ENCODE peak calls at places on chromosomes 2 and 18, in four cellular contexts. B, M, F and Z are unnamed samples.

GRCh38 chr2:136211671-136212070 is 93.7 kb upstream of the CXCR4 start:
- DNase-seq in M (no peak), B (no peak), F (no peak), Z (no peak)

GRCh38 chr2:181197140-181197760 is 216.8 kb downstream of the UBE2E3 start:
- DNase-seq in M (no peak), F (no peak), B (no peak), Z (no peak)

GRCh38 chr2:86037141-86037794 is 68.4 kb downstream of the POLR1A start:
- DNase-seq in B (peak), F (no peak), M (no peak), Z (no peak)

GRCh38 chr2:20231632-20232031 is 6.7 kb upstream of the SDC1 start:
- DNase-seq in B (peak), M (peak), F (peak), Z (peak)

GRCh38 chr2:233807215-233807865 is 29.2 kb downstream of the MROH2A start:
- DNase-seq in M (no peak), B (no peak), F (peak), Z (no peak)

GRCh38 chr2:20571644-20572215 is 79.2 kb downstream of the HS1BP3 start:
- DNase-seq in B (no peak), M (no peak), F (no peak), Z (no peak)

GRCh38 chr2:153354406-153354805 is 124.2 kb downstream of the RPRM start:
- DNase-seq in F (no peak), M (no peak), B (no peak), Z (no peak)

GRCh38 chr2:222912117-222912516 is 51.3 kb downstream of the ACSL3 start:
- DNase-seq in B (peak), M (no peak), F (no peak), Z (peak)

GRCh38 chr18:29176681-29177080 is 999.8 kb upstream of the CDH2 start:
- DNase-seq in F (no peak), M (no peak), B (no peak), Z (no peak)

GRCh38 chr2:86229221-86229620 is 30.0 kb downstream of the MRPL35 start:
- DNase-seq in F (no peak), B (no peak), M (no peak), Z (no peak)

GRCh38 chr2:134138115-134138514 is 115.8 kb upstream of the MGAT5 start:
- DNase-seq in B (peak), M (no peak), F (no peak), Z (no peak)

GRCh38 chr18:74896390-74896991 is 298.8 kb downstream of the ZNF407 start:
- DNase-seq in B (peak), F (peak), M (no peak), Z (peak)

GRCh38 chr18:73724908-73725307 is 422.7 kb downstream of the FBXO15 start:
- DNase-seq in M (no peak), F (no peak), B (peak), Z (no peak)

GRCh38 chr18:44290366-44290855 is 390.3 kb upstream of the SETBP1 start:
- DNase-seq in M (no peak), F (no peak), B (no peak), Z (no peak)

GRCh38 chr18:1499265-1499664 is 594.6 kb downstream of the ADCYAP1 start:
- DNase-seq in F (no peak), M (no peak), B (no peak), Z (peak)

GRCh38 chr2:205914736-205915510 is 171.1 kb downstream of the INO80D start:
- DNase-seq in F (no peak), M (no peak), B (peak), Z (no peak)

GRCh38 chr18:23936371-23936958 is 78.1 kb upstream of the TTC39C start:
- DNase-seq in B (no peak), F (no peak), M (no peak), Z (no peak)

GRCh38 chr2:170213651-170214050 is 35.7 kb downstream of the MYO3B start:
- DNase-seq in F (no peak), B (no peak), M (no peak), Z (no peak)

GRCh38 chr2:73984922-73985317 is 210 bp downstream of the TET3 start:
- DNase-seq in B (no peak), F (no peak), M (no peak), Z (no peak)

GRCh38 chr2:23505218-23505983 is 120.4 kb downstream of the KLHL29 start:
- DNase-seq in F (no peak), B (no peak), M (no peak), Z (no peak)

GRCh38 chr2:70047406-70048033 is 39.8 kb upstream of the PCBP1 start:
- DNase-seq in M (no peak), F (no peak), B (no peak), Z (no peak)

GRCh38 chr18:51234117-51235010 is 36.9 kb upstream of the MEX3C start:
- DNase-seq in M (no peak), F (no peak), B (no peak), Z (peak)

GRCh38 chr18:49613741-49614151 is 51.9 kb downstream of the LIPG start:
- DNase-seq in F (peak), B (no peak), M (no peak), Z (peak)

GRCh38 chr2:197306691-197307030 is 3.9 kb downstream of the ANKRD44 start:
- DNase-seq in F (no peak), B (no peak), M (no peak), Z (no peak)

GRCh38 chr2:224584768-224585204 is 377 bp downstream of the CUL3 start:
- DNase-seq in M (no peak), F (peak), B (no peak), Z (peak)

GRCh38 chr2:164979113-164979512 is 23.8 kb upstream of the SLC38A11 start:
- DNase-seq in B (no peak), F (no peak), M (no peak), Z (peak)

GRCh38 chr2:54676656-54677055 is 46.8 kb upstream of the EML6 start:
- DNase-seq in B (peak), M (no peak), F (no peak), Z (no peak)

GRCh38 chr18:65754121-65754520 is 3.3 kb downstream of the CDH7 start:
- DNase-seq in F (no peak), M (no peak), B (no peak), Z (peak)

GRCh38 chr18:59308201-59309014 is 10.0 kb downstream of the CPLX4 start:
- DNase-seq in M (peak), F (peak), B (peak), Z (peak)

GRCh38 chr2:120465989-120466703 is 120.2 kb downstream of the INHBB start:
- DNase-seq in B (no peak), M (peak), F (peak), Z (peak)

GRCh38 chr18:77910347-77910746 is 660.7 kb downstream of the GALR1 start:
- DNase-seq in B (no peak), M (no peak), F (no peak), Z (no peak)

GRCh38 chr2:62559582-62559981 is 53.6 kb upstream of the TMEM17 start:
- DNase-seq in B (no peak), F (no peak), M (no peak), Z (no peak)

GRCh38 chr2:205681836-205682238 is 464 bp upstream of the NRP2 start:
- DNase-seq in F (peak), M (no peak), B (no peak), Z (peak)

GRCh38 chr2:148209598-148209997 is 188.7 kb downstream of the MBD5 start:
- DNase-seq in B (no peak), F (peak), M (no peak), Z (peak)

GRCh38 chr2:204625135-204625534 is 79.9 kb downstream of the PARD3B start:
- DNase-seq in M (no peak), B (no peak), F (no peak), Z (peak)

GRCh38 chr18:79203017-79203605 is 133.9 kb downstream of the ATP9B start:
- DNase-seq in F (no peak), M (no peak), B (peak), Z (no peak)

GRCh38 chr2:234335676-234336228 is 161.1 kb downstream of the ARL4C start:
- DNase-seq in F (no peak), M (no peak), B (peak), Z (peak)

GRCh38 chr2:64626146-64626809 is 27.4 kb downstream of the SERTAD2 start:
- DNase-seq in F (no peak), M (no peak), B (no peak), Z (no peak)
- H3K4me2 ChIP-seq in F (no peak), M (no peak), B (no peak), Z (no peak)

DNA sequence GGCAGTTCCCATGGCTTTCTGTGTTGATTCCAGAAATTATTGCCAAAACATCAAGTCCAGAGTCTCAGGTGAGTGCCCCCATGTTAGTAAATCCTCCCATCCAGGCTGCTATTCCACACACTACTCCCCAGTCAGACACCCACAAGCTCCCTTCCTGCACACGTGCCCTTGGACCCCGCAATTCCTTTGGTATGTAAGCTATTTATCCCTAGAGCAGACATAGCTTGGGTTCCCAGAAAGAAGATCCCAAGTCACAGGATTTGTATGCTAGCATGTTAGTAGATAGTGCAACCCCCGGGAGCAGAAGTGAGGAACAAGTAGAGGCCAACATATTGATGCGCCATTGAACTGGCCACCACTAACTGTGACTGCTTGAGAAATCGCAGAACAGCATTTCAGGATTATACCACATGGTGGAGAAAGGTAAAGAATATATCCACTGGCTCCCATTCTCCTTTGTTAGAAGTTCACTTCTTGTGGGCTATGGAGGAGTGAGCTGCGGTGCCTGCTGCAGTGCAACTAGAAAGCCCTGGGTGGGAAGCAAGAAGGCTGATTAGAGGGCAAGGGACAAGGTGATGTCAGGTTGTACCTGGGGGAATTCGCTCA is 137.5 kb upstream of the CHAC2 start:
- DNase-seq in M (no peak), B (peak), F (no peak), Z (peak)
- H4K8ac ChIP-seq in M (no peak), B (no peak), F (no peak), Z (no peak)

DNA sequence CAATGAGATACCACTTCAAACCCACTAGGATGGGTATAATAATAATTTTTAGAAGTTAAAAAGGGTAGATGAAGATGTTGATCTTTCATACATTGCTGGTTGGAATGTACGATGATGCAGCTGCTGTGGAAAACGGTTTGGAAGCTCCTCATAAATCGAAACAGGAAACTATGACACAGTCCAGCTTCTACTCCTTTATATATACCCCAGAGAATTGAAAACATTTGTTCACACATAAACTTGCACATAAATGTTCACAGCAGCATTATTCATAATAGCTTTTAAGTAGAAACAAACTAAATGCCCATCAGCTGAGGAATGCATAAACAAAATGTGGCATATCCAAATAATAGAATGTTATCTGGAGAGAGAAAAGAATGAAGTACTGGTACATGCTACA is 95.0 kb downstream of the STRADB start:
- DNase-seq in M (no peak), F (no peak), B (peak), Z (no peak)
- H4K5ac ChIP-seq in M (no peak), F (no peak), B (no peak), Z (no peak)

GRCh38 chr2:200901459-200902072 is 12.4 kb downstream of the NIF3L1 start:
- DNase-seq in M (peak), B (peak), F (peak), Z (peak)
- H3K4me2 ChIP-seq in M (no peak), B (no peak), F (no peak), Z (no peak)

GRCh38 chr2:240197439-240198139 is 57.1 kb upstream of the OTOS start:
- DNase-seq in F (no peak), B (no peak), M (no peak), Z (no peak)

GRCh38 chr2:240200230-240201051 is 60.0 kb upstream of the OTOS start:
- DNase-seq in F (peak), B (peak), M (no peak), Z (no peak)

GRCh38 chr2:240196716-240197438 is 56.4 kb upstream of the OTOS start:
- DNase-seq in B (no peak), M (no peak), F (peak), Z (no peak)

GRCh38 chr2:240199133-240199870 is 58.8 kb upstream of the OTOS start:
- DNase-seq in F (peak), B (no peak), M (no peak), Z (no peak)

GRCh38 chr2:240198226-240198625 is 57.8 kb upstream of the OTOS start:
- DNase-seq in B (no peak), F (peak), M (no peak), Z (no peak)
- H4K8ac ChIP-seq in B (no peak), F (no peak), M (no peak), Z (no peak)

GRCh38 chr2:127680706-127681287 is 5.5 kb upstream of the LIMS2 start:
- DNase-seq in B (no peak), M (no peak), F (peak), Z (no peak)
- H4K5ac ChIP-seq in B (no peak), M (no peak), F (no peak), Z (no peak)

DNA sequence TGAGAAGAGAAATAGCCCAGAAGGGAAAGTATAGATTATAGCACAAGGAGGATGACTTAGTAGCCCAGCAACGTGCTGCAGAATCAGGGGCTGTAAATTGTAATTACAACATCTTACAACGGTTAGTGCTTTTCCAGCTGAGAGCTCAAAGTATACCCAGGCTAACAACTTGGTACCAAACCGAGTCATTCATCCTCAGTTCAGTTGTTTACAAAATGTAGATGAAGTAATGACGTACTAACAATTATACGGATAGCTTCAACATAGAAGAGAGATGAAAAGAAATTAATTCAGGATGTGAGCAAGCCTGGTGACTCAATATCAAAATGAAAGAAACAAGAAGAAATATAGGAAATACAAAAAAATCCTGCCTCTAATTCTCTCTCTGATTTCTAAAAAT is 99.2 kb downstream of the DYNAP start:
- DNase-seq in F (no peak), B (peak), M (no peak), Z (no peak)
- H3K4me2 ChIP-seq in F (no peak), B (peak), M (no peak), Z (no peak)

GRCh38 chr2:9614562-9614961 is 16.2 kb downstream of the YWHAQ start:
- DNase-seq in M (no peak), B (peak), F (no peak), Z (no peak)

GRCh38 chr2:9613291-9613690 is 17.5 kb downstream of the YWHAQ start:
- DNase-seq in F (no peak), B (peak), M (no peak), Z (no peak)

GRCh38 chr2:9617749-9618148 is 13.0 kb downstream of the YWHAQ start:
- DNase-seq in B (peak), M (no peak), F (no peak), Z (no peak)

GRCh38 chr2:9618410-9618809 is 12.4 kb downstream of the YWHAQ start:
- DNase-seq in F (no peak), B (no peak), M (no peak), Z (no peak)

GRCh38 chr2:9617296-9617695 is 13.5 kb downstream of the YWHAQ start:
- DNase-seq in F (no peak), M (no peak), B (no peak), Z (no peak)
- H4K8ac ChIP-seq in F (no peak), M (no peak), B (no peak), Z (no peak)

DNA sequence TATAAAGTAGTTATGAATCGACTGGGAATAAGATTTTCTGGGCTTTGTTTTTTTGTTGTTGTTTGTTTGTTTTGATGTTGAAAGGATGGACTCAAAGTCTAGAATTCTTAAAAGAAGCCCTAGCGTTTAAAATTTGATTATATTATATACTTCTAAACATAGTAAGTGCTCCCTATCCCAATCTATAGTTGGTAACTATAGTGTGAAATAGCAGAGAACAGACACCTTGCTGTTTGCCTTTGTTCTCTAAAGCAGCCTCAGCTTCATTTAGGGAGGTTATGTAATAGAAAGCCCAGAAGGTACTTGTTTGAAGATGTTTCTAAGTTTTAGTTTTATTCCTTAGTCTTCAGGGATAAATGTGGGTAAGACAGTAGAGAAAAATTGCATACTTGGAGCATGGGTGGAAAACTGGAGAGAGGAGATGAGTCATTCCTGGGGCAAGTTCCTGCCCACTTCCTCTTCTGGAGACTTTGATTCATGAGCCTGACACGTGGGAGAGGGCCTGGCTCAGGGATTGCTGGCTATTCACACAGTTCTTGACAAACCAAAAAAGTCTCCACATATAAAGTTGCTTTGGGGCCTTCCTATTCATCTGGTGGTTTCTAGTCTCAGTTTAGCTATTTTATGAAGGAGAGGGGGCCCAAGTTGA is 131.9 kb downstream of the MYO1B start:
- DNase-seq in B (peak), F (no peak), M (no peak), Z (peak)
- H4K5ac ChIP-seq in B (no peak), F (no peak), M (no peak), Z (no peak)

DNA sequence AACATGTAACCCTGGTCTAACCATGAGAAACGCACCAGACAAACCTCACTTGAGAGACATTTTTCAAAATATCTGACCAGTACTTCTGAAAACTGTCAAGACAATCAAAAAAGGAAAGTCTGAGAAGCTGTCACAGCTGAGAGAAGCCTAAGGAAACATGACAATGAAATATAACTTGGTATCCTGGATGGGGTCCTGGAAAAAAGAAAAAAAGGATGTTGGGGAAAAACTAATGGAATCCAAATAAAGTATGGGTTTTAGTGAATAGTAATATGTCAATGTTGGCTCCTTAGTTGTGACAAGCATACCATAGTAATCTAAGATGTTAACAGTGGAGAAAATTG is 9.3 kb upstream of the TXNDC2 start:
- DNase-seq in F (no peak), B (no peak), M (no peak), Z (no peak)
- H3K4me2 ChIP-seq in F (no peak), B (peak), M (no peak), Z (no peak)